ENCODE peak calls at places on chromosomes 3 and 15, in eight cellular contexts. One of them, this sample, is unnamed.

GRCh38 chr3:112672716-112673506 is 32.0 kb upstream of the CCDC80 start:
- ATAC-seq in body of pancreas: no peak
- ATAC-seq in K562: peak; percentile 44
- ATAC-seq in heart left ventricle: no peak
- ATAC-seq in HepG2: no peak
- ATAC-seq in A549: no peak
- ATAC-seq in upper lobe of left lung: no peak
- ATAC-seq in gastrocnemius medialis: no peak
- ATAC-seq in this sample: no peak

GRCh38 chr3:36707623-36708409 is 56.5 kb downstream of the DCLK3 start:
- ATAC-seq in body of pancreas: no peak
- ATAC-seq in K562: peak; percentile 89
- ATAC-seq in heart left ventricle: no peak
- ATAC-seq in HepG2: peak; percentile 70
- ATAC-seq in A549: peak; percentile 99
- ATAC-seq in upper lobe of left lung: no peak
- ATAC-seq in gastrocnemius medialis: no peak
- ATAC-seq in this sample: no peak

GRCh38 chr3:132641837-132642538 is 17.6 kb downstream of the ACAD11 start:
- ATAC-seq in body of pancreas: peak; percentile 60
- ATAC-seq in K562: peak; percentile 74
- ATAC-seq in heart left ventricle: no peak
- ATAC-seq in HepG2: no peak
- ATAC-seq in A549: peak; percentile 50
- ATAC-seq in upper lobe of left lung: peak; percentile 82
- ATAC-seq in gastrocnemius medialis: peak; percentile 53
- ATAC-seq in this sample: peak; percentile 46

GRCh38 chr3:170256597-170256996 is 34.4 kb downstream of the PRKCI start:
- ATAC-seq in body of pancreas: no peak
- ATAC-seq in K562: no peak
- ATAC-seq in heart left ventricle: no peak
- ATAC-seq in HepG2: no peak
- ATAC-seq in A549: no peak
- ATAC-seq in upper lobe of left lung: no peak
- ATAC-seq in gastrocnemius medialis: no peak
- ATAC-seq in this sample: no peak

GRCh38 chr3:183714622-183715021 is 17.0 kb downstream of the YEATS2 start:
- ATAC-seq in body of pancreas: no peak
- ATAC-seq in K562: no peak
- ATAC-seq in heart left ventricle: no peak
- ATAC-seq in HepG2: no peak
- ATAC-seq in A549: no peak
- ATAC-seq in upper lobe of left lung: no peak
- ATAC-seq in gastrocnemius medialis: no peak
- ATAC-seq in this sample: no peak

GRCh38 chr15:97729270-97729669 is 231.2 kb upstream of the ARRDC4 start:
- ATAC-seq in body of pancreas: no peak
- ATAC-seq in K562: no peak
- ATAC-seq in heart left ventricle: peak; percentile 30
- ATAC-seq in HepG2: no peak
- ATAC-seq in A549: no peak
- ATAC-seq in upper lobe of left lung: no peak
- ATAC-seq in gastrocnemius medialis: peak; percentile 82
- ATAC-seq in this sample: no peak

GRCh38 chr3:109023656-109024254 is 70.1 kb upstream of the GUCA1C start:
- ATAC-seq in body of pancreas: peak; percentile 71
- ATAC-seq in K562: peak; percentile 68
- ATAC-seq in heart left ventricle: no peak
- ATAC-seq in HepG2: peak; percentile 61
- ATAC-seq in A549: peak; percentile 60
- ATAC-seq in upper lobe of left lung: peak; percentile 59
- ATAC-seq in gastrocnemius medialis: no peak
- ATAC-seq in this sample: no peak

GRCh38 chr3:11288786-11289637 is 16.8 kb downstream of the ATG7 start:
- ATAC-seq in body of pancreas: peak; percentile 54
- ATAC-seq in K562: peak; percentile 83
- ATAC-seq in heart left ventricle: peak; percentile 59
- ATAC-seq in HepG2: no peak
- ATAC-seq in A549: peak; percentile 91
- ATAC-seq in upper lobe of left lung: peak; percentile 88
- ATAC-seq in gastrocnemius medialis: peak; percentile 79
- ATAC-seq in this sample: peak; percentile 87

GRCh38 chr15:28935316-28935715 is 49.5 kb downstream of the APBA2 start:
- ATAC-seq in body of pancreas: no peak
- ATAC-seq in K562: peak; percentile 86
- ATAC-seq in heart left ventricle: no peak
- ATAC-seq in HepG2: peak; percentile 83
- ATAC-seq in A549: peak; percentile 57
- ATAC-seq in upper lobe of left lung: no peak
- ATAC-seq in gastrocnemius medialis: no peak
- ATAC-seq in this sample: no peak

GRCh38 chr3:15886521-15886920 is 88.7 kb upstream of the ANKRD28 start:
- ATAC-seq in body of pancreas: no peak
- ATAC-seq in K562: no peak
- ATAC-seq in heart left ventricle: no peak
- ATAC-seq in HepG2: no peak
- ATAC-seq in A549: no peak
- ATAC-seq in upper lobe of left lung: no peak
- ATAC-seq in gastrocnemius medialis: no peak
- ATAC-seq in this sample: no peak

GRCh38 chr3:16697437-16698258 is 92.4 kb upstream of the DAZL start:
- ATAC-seq in body of pancreas: no peak
- ATAC-seq in K562: no peak
- ATAC-seq in heart left ventricle: no peak
- ATAC-seq in HepG2: no peak
- ATAC-seq in A549: no peak
- ATAC-seq in upper lobe of left lung: no peak
- ATAC-seq in gastrocnemius medialis: peak; percentile 49
- ATAC-seq in this sample: no peak

GRCh38 chr3:37218206-37218605 is 43.8 kb upstream of the LRRFIP2 start:
- ATAC-seq in body of pancreas: no peak
- ATAC-seq in K562: no peak
- ATAC-seq in heart left ventricle: peak; percentile 72
- ATAC-seq in HepG2: no peak
- ATAC-seq in A549: no peak
- ATAC-seq in upper lobe of left lung: no peak
- ATAC-seq in gastrocnemius medialis: peak; percentile 65
- ATAC-seq in this sample: no peak

GRCh38 chr15:86336051-86336788 is 256.5 kb downstream of the AGBL1 start:
- ATAC-seq in body of pancreas: no peak
- ATAC-seq in K562: no peak
- ATAC-seq in heart left ventricle: no peak
- ATAC-seq in HepG2: no peak
- ATAC-seq in A549: no peak
- ATAC-seq in upper lobe of left lung: peak; percentile 38
- ATAC-seq in gastrocnemius medialis: no peak
- ATAC-seq in this sample: no peak

GRCh38 chr15:68022061-68022460 is 32.1 kb upstream of the PIAS1 start:
- ATAC-seq in body of pancreas: no peak
- ATAC-seq in K562: no peak
- ATAC-seq in heart left ventricle: peak; percentile 86
- ATAC-seq in HepG2: peak; percentile 38
- ATAC-seq in A549: no peak
- ATAC-seq in upper lobe of left lung: peak; percentile 57
- ATAC-seq in gastrocnemius medialis: peak; percentile 97
- ATAC-seq in this sample: peak; percentile 62

GRCh38 chr3:150023239-150023636 is 52.5 kb upstream of the PFN2 start:
- ATAC-seq in body of pancreas: no peak
- ATAC-seq in K562: no peak
- ATAC-seq in heart left ventricle: no peak
- ATAC-seq in HepG2: no peak
- ATAC-seq in A549: no peak
- ATAC-seq in upper lobe of left lung: no peak
- ATAC-seq in gastrocnemius medialis: no peak
- ATAC-seq in this sample: no peak

GRCh38 chr15:48888836-48889235 is 10.9 kb downstream of the EID1 start:
- ATAC-seq in body of pancreas: no peak
- ATAC-seq in K562: no peak
- ATAC-seq in heart left ventricle: no peak
- ATAC-seq in HepG2: no peak
- ATAC-seq in A549: no peak
- ATAC-seq in upper lobe of left lung: peak; percentile 36
- ATAC-seq in gastrocnemius medialis: no peak
- ATAC-seq in this sample: no peak

DNA sequence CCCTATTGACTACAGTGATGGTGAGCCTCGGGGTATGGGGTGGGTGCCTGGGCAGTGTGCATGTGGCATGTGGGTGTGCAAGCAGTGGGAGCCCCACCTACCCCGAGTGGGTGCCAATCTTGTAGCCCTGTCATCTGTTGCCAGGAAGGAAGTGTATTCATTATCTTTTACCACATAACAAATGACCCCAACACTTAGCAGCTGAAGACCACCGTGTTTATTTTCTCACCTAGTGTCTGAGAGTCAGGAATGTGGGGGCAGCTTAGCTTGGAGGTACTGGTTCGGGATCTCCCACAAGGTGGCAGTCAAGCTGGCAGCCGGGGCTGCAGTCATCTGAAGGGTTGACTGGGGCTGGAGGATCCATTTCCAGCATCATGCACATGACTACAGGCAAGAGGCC is 21.7 kb downstream of the XYLB start:
- ATAC-seq in body of pancreas: no peak
- ATAC-seq in K562: no peak
- ATAC-seq in heart left ventricle: no peak
- ATAC-seq in HepG2: peak; percentile 22
- ATAC-seq in A549: peak; percentile 43
- ATAC-seq in upper lobe of left lung: no peak
- ATAC-seq in gastrocnemius medialis: no peak
- ATAC-seq in this sample: no peak
- TF ChIP-seq CTCF in body of pancreas: no peak
- TF ChIP-seq CTCF in K562: no peak
- TF ChIP-seq CTCF in heart left ventricle: no peak
- TF ChIP-seq CTCF in HepG2: peak; percentile 45
- TF ChIP-seq CTCF in A549: peak; percentile 10
- TF ChIP-seq CTCF in upper lobe of left lung: no peak
- TF ChIP-seq CTCF in gastrocnemius medialis: no peak
- TF ChIP-seq CTCF in this sample: no peak

GRCh38 chr3:119637679-119638525 is 22.5 kb downstream of the POPDC2 start:
- ATAC-seq in body of pancreas: peak; percentile 62
- ATAC-seq in K562: peak; percentile 29
- ATAC-seq in heart left ventricle: peak; percentile 30
- ATAC-seq in HepG2: no peak
- ATAC-seq in A549: peak; percentile 63
- ATAC-seq in upper lobe of left lung: peak; percentile 82
- ATAC-seq in gastrocnemius medialis: peak; percentile 56
- ATAC-seq in this sample: peak; percentile 56
- TF ChIP-seq POLR2A in body of pancreas: no peak
- TF ChIP-seq POLR2A in K562: no peak
- TF ChIP-seq POLR2A in heart left ventricle: no peak
- TF ChIP-seq POLR2A in HepG2: no peak
- TF ChIP-seq POLR2A in A549: no peak
- TF ChIP-seq POLR2A in upper lobe of left lung: peak; percentile 32
- TF ChIP-seq POLR2A in gastrocnemius medialis: no peak
- TF ChIP-seq POLR2A in this sample: no peak

GRCh38 chr3:128456776-128457715 is 9.6 kb downstream of the DNAJB8 start:
- ATAC-seq in body of pancreas: no peak
- ATAC-seq in K562: peak; percentile 16
- ATAC-seq in heart left ventricle: no peak
- ATAC-seq in HepG2: no peak
- ATAC-seq in A549: no peak
- ATAC-seq in upper lobe of left lung: no peak
- ATAC-seq in gastrocnemius medialis: no peak
- ATAC-seq in this sample: no peak
- TF ChIP-seq CTCF in body of pancreas: no peak
- TF ChIP-seq CTCF in K562: no peak
- TF ChIP-seq CTCF in heart left ventricle: no peak
- TF ChIP-seq CTCF in HepG2: no peak
- TF ChIP-seq CTCF in A549: no peak
- TF ChIP-seq CTCF in upper lobe of left lung: no peak
- TF ChIP-seq CTCF in gastrocnemius medialis: no peak
- TF ChIP-seq CTCF in this sample: no peak

DNA sequence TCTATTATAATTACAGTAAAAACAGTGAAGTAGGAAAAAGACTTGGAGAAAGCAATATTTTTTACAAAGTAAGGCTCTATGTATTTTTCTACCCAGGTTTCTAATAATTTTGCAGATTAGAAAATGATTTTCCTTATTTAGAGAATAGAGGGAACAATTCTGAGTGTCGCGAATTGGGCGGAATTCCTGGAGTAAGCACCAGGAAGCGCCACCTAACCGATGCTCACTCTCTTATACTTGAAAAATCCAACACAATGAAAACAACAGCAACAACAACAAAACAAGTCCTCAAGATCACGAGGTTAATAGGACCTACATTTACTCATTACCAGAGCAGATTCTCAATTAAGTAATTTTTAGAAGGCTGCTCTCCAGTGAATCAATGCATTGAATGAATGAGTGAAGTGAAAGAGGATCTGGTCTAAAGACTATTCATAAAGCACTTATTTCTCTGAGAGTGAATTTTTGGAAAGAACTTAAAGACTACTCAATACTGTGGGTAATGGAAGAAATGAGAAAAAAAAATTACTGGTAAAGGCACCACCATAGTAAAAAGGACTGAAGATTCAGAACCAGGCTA is 158.0 kb downstream of the MEIS2 start:
- ATAC-seq in body of pancreas: no peak
- ATAC-seq in K562: no peak
- ATAC-seq in heart left ventricle: no peak
- ATAC-seq in HepG2: no peak
- ATAC-seq in A549: no peak
- ATAC-seq in upper lobe of left lung: no peak
- ATAC-seq in gastrocnemius medialis: no peak
- ATAC-seq in this sample: no peak
- TF ChIP-seq POLR2A in body of pancreas: no peak
- TF ChIP-seq POLR2A in K562: no peak
- TF ChIP-seq POLR2A in heart left ventricle: no peak
- TF ChIP-seq POLR2A in HepG2: no peak
- TF ChIP-seq POLR2A in A549: no peak
- TF ChIP-seq POLR2A in upper lobe of left lung: no peak
- TF ChIP-seq POLR2A in gastrocnemius medialis: no peak
- TF ChIP-seq POLR2A in this sample: no peak

GRCh38 chr3:78279066-78279465 is 1239.2 kb downstream of the ROBO2 start:
- ATAC-seq in body of pancreas: no peak
- ATAC-seq in K562: no peak
- ATAC-seq in heart left ventricle: no peak
- ATAC-seq in HepG2: no peak
- ATAC-seq in A549: no peak
- ATAC-seq in upper lobe of left lung: no peak
- ATAC-seq in gastrocnemius medialis: no peak
- ATAC-seq in this sample: no peak
- TF ChIP-seq CTCF in body of pancreas: no peak
- TF ChIP-seq CTCF in K562: no peak
- TF ChIP-seq CTCF in heart left ventricle: no peak
- TF ChIP-seq CTCF in HepG2: no peak
- TF ChIP-seq CTCF in A549: no peak
- TF ChIP-seq CTCF in upper lobe of left lung: no peak
- TF ChIP-seq CTCF in gastrocnemius medialis: no peak
- TF ChIP-seq CTCF in this sample: no peak

GRCh38 chr3:190862209-190863118 is at the start of gene GMNC:
- ATAC-seq in body of pancreas: peak; percentile 99
- ATAC-seq in K562: peak; percentile 49
- ATAC-seq in heart left ventricle: peak; percentile 94
- ATAC-seq in HepG2: peak; percentile 96
- ATAC-seq in A549: peak; percentile 97
- ATAC-seq in upper lobe of left lung: peak; percentile 98
- ATAC-seq in gastrocnemius medialis: peak; percentile 98
- ATAC-seq in this sample: peak; percentile 99
- TF ChIP-seq POLR2A in body of pancreas: peak; percentile 87
- TF ChIP-seq POLR2A in K562: no peak
- TF ChIP-seq POLR2A in heart left ventricle: peak; percentile 33
- TF ChIP-seq POLR2A in HepG2: no peak
- TF ChIP-seq POLR2A in A549: no peak
- TF ChIP-seq POLR2A in upper lobe of left lung: peak; percentile 49
- TF ChIP-seq POLR2A in gastrocnemius medialis: peak; percentile 68
- TF ChIP-seq POLR2A in this sample: peak; percentile 46

GRCh38 chr3:4930501-4930900 is 48.7 kb upstream of the BHLHE40 start:
- ATAC-seq in body of pancreas: no peak
- ATAC-seq in K562: peak; percentile 61
- ATAC-seq in heart left ventricle: no peak
- ATAC-seq in HepG2: no peak
- ATAC-seq in A549: no peak
- ATAC-seq in upper lobe of left lung: no peak
- ATAC-seq in gastrocnemius medialis: no peak
- ATAC-seq in this sample: no peak
- TF ChIP-seq CTCF in body of pancreas: no peak
- TF ChIP-seq CTCF in K562: peak; percentile 40
- TF ChIP-seq CTCF in heart left ventricle: no peak
- TF ChIP-seq CTCF in HepG2: no peak
- TF ChIP-seq CTCF in A549: no peak
- TF ChIP-seq CTCF in upper lobe of left lung: no peak
- TF ChIP-seq CTCF in gastrocnemius medialis: no peak
- TF ChIP-seq CTCF in this sample: no peak

This sample was measured in gastroesophageal sphincter.